ENCODE peak calls at places on chromosome 22, in four cellular contexts. L is GM23248, Z is left ventricle myocardium inferior, Q is ovary. P is an unnamed sample.

GRCh38 chr22:45242778-45243191 is 2.1 kb upstream of the KIAA0930 start:
- DNase-seq in L (no peak), Z (no peak), Q (no peak), P (no peak)

GRCh38 chr22:45503071-45503815 is 560 bp downstream of the FBLN1 start:
- DNase-seq in L (peak; percentile 44), Z (no peak), Q (no peak), P (peak; percentile 34)

GRCh38 chr22:32747588-32747987 is 53.9 kb upstream of the TIMP3 start:
- DNase-seq in L (no peak), Z (no peak), Q (no peak), P (no peak)

GRCh38 chr22:44701824-44702478 is at the start of gene PRR5:
- DNase-seq in L (peak; percentile 93), Z (peak; percentile 74), Q (peak; percentile 86), P (peak; percentile 40)

GRCh38 chr22:43179151-43179910 is 7.6 kb downstream of the TTLL12 start:
- DNase-seq in L (no peak), Z (no peak), Q (no peak), P (no peak)

GRCh38 chr22:22939537-22940368 is 52.1 kb downstream of the IGLL5 start:
- DNase-seq in L (no peak), Z (no peak), Q (no peak), P (no peak)

GRCh38 chr22:21042978-21043855 is 2.5 kb upstream of the LRRC74B start:
- DNase-seq in L (peak; percentile 42), Z (no peak), Q (no peak), P (no peak)

GRCh38 chr22:43835166-43835565 is 23.1 kb upstream of the EFCAB6 start:
- DNase-seq in L (no peak), Z (no peak), Q (no peak), P (no peak)

GRCh38 chr22:49149721-49150608 is 677.7 kb downstream of the BRD1 start:
- DNase-seq in L (no peak), Z (no peak), Q (no peak), P (no peak)

GRCh38 chr22:21816787-21817496 is 50.5 kb downstream of the MAPK1 start:
- DNase-seq in L (peak; percentile 95), Z (no peak), Q (no peak), P (peak; percentile 90)

GRCh38 chr22:23090079-23090835 is 19.9 kb downstream of the GNAZ start:
- DNase-seq in L (no peak), Z (no peak), Q (no peak), P (no peak)

GRCh38 chr22:45882881-45883810 is 93.8 kb downstream of the WNT7B start:
- DNase-seq in L (no peak), Z (no peak), Q (no peak), P (peak; percentile 9)

GRCh38 chr22:37211853-37212173 is 464 bp downstream of the SSTR3 start:
- DNase-seq in L (no peak), Z (no peak), Q (peak; percentile 44), P (no peak)

GRCh38 chr22:37167176-37167980 is 17.7 kb upstream of the IL2RB start:
- DNase-seq in L (no peak), Z (peak; percentile 16), Q (no peak), P (no peak)

GRCh38 chr22:33562484-33562883 is 357.8 kb downstream of the LARGE1 start:
- DNase-seq in L (no peak), Z (no peak), Q (no peak), P (no peak)

GRCh38 chr22:19463491-19464469 is 15.2 kb downstream of the UFD1 start:
- DNase-seq in L (peak; percentile 90), Z (peak; percentile 58), Q (no peak), P (no peak)

GRCh38 chr22:22111267-22111751 is 128.7 kb upstream of the TOP3B start:
- DNase-seq in L (peak; percentile 90), Z (no peak), Q (no peak), P (peak; percentile 98)

GRCh38 chr22:43883012-43883661 is 8.7 kb downstream of the PNPLA5 start:
- DNase-seq in L (peak; percentile 81), Z (no peak), Q (no peak), P (peak; percentile 72)

GRCh38 chr22:24155597-24156145 is 25.6 kb upstream of the SUSD2 start:
- DNase-seq in L (peak; percentile 93), Z (peak; percentile 87), Q (peak; percentile 82), P (peak; percentile 61)

GRCh38 chr22:18980829-18981228 is 44.7 kb upstream of the PRODH start:
- DNase-seq in L (no peak), Z (no peak), Q (no peak), P (no peak)

GRCh38 chr22:17707526-17707925 is 66.7 kb downstream of the BID start:
- DNase-seq in L (peak; percentile 72), Z (no peak), Q (no peak), P (no peak)

DNA sequence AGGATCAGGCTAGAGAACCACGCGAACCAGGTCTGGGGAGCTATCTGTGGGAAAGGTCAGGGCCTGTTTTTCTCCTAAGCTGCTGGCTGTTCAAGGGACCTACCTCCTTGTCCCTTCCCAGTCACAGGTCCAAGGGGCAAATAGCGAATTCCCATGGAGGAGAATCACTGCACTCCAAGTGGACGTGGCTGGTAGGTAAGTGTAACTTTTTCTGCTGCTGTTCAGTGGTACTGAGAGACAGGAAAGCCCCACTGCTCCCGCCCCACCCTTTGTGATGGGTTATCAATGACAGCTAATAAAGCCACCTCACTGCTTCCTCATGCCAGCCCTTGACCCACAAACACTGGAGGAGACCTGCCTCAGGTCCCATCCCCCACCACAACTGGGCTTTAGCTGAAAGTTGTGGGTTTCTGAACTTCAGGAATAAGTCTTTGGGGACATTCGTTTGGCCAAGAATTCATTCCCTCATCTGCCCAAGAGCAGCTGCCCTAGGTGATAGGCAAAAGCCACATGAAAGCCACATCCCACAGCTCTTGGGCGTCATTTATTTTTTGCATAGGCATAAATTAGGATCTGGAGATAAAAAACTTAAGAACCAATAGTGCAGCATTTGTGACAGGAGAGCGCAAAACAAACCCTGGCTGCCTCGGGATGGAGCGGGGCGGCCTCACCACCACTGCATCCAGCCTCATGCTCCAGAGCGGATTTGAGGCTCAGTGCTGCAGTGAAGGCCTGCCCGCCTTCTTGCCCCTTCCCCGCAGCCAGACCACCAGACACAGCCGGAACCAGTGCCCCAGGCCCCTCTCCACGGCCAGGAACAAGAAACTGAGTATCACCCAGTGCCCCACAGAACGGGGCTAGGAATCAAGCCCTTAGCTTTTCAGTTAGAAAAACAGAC is 21.3 kb downstream of the SUN2 start:
- DNase-seq in L (no peak), Z (peak; percentile 11), Q (no peak), P (no peak)
- H3K27ac ChIP-seq in L (no peak overlapping the region), Z (peak overlapping the region; percentile 84), Q (no peak overlapping the region), P (no peak overlapping the region)

GRCh38 chr22:31583861-31584485 is 78.0 kb downstream of the PISD start:
- DNase-seq in L (peak; percentile 51), Z (no peak), Q (no peak), P (no peak)

GRCh38 chr22:31575190-31575589 is 78.9 kb downstream of the SFI1 start:
- DNase-seq in L (no peak), Z (no peak), Q (peak; percentile 40), P (no peak)

GRCh38 chr22:31577711-31578110 is 81.4 kb downstream of the SFI1 start:
- DNase-seq in L (no peak), Z (no peak), Q (no peak), P (no peak)

GRCh38 chr22:31578171-31578570 is 81.8 kb downstream of the SFI1 start:
- DNase-seq in L (no peak), Z (no peak), Q (no peak), P (no peak)

DNA sequence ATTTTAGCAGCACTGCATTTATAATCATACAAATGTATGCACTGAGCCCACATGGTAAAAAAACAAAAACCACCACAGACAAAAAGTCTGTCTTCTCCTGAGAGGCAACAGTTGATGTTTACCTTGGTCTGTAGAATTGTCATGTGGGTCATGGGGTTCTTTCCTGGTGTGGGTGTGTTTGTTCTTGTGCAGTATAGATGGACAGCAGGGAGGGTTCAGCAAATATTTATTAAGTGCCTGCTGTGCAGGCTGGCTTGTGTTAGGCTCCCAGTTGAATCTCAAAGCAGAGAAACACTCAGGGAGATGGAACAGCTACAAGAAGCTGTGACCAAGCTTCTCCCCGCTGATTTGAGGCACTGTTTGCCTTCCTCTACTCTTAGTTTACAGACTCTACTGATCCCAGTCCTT is 82.2 kb downstream of the PISD start:
- DNase-seq in L (no peak), Z (no peak), Q (no peak), P (no peak)
- H3K4me3 ChIP-seq in L (no peak overlapping the region), Z (no peak overlapping the region), Q (no peak overlapping the region), P (no peak overlapping the region)

DNA sequence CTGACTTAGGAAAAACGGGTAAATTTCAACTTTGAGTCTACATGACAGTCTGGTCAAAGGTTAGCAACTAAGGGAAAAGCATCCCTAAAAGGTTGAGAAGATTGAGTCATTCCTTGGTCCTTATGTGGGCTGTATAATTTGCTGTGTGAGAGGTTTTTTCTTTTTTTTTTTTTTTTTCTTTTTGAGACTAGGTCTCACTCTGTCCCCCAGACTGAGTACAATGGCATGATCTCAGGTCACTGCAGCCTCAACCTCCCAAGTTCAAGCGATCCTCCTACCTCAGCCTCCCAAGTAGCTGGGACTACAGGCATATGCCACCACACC is 101.4 kb downstream of the MRTFA start:
- DNase-seq in L (no peak), Z (no peak), Q (no peak), P (no peak)
- H3K27ac ChIP-seq in L (peak overlapping the region; percentile 79), Z (peak overlapping the region; percentile 52), Q (no peak overlapping the region), P (peak overlapping the region; percentile 25)

GRCh38 chr22:35611891-35612576 is 5.1 kb downstream of the MB start:
- DNase-seq in L (no peak), Z (no peak), Q (no peak), P (no peak)
- H3K4me3 ChIP-seq in L (no peak overlapping the region), Z (peak overlapping the region; percentile 68), Q (no peak overlapping the region), P (no peak overlapping the region)

DNA sequence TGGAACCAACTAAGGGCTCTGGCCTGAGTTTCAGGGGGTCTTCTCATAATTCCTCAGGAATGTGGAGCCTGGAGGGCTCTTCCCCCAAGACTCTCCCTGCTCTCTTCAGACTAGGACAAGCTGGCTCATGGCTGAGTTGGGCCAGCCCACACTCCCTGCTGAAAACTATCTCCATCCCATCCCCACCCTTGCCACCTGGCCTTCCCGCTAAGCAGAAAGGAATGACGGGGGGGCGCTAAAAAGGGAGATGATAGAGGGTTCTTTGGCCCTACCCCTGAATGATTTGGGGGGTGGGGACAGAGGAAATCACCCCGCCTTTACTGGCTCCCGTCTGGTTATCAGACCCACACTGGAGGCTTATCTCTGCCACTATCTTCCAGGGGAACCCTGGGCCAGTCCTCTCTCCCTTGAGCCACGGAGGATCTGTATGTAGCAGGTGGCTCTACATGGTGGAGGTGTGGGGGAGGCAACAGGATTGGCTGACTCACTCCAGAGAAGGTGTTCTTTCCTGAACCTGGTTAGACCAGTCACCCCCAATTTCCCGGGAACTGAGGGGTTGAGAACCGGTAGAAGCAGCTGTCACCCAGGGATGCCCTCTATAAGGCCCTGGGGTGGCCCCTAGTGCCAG is 5.7 kb downstream of the SMTN start:
- DNase-seq in L (no peak), Z (no peak), Q (no peak), P (peak; percentile 73)
- H3K27ac ChIP-seq in L (no peak overlapping the region), Z (peak overlapping the region; percentile 95), Q (no peak overlapping the region), P (peak overlapping the region; percentile 56)

GRCh38 chr22:26587991-26588613 is 1.8 kb downstream of the TPST2 start:
- DNase-seq in L (peak; percentile 29), Z (no peak), Q (no peak), P (no peak)
- H3K4me3 ChIP-seq in L (no peak overlapping the region), Z (peak overlapping the region; percentile 98), Q (no peak overlapping the region), P (no peak overlapping the region)

P was measured in mammary epithelial cell.